ENCODE peak calls at places on chromosomes 5 and 9, in five cellular contexts. K is A549, D is thyroid gland, E is body of pancreas, Z is suprapubic skin. X is an unnamed sample. For H3K4me1, the result is how much of the 10 kb centered on the place peaks cover.

GRCh38 chr9:97563458-97564135 is 62.1 kb downstream of the TMOD1 start:
- DNase-seq in K (no peak), D (no peak), E (no peak), Z (no peak), X (no peak)

GRCh38 chr9:121837113-121838010 is 185.9 kb downstream of the DAB2IP start:
- DNase-seq in K (no peak), D (peak), E (no peak), Z (no peak), X (no peak)

GRCh38 chr5:143679777-143680176 is 132.2 kb upstream of the HMHB1 start:
- DNase-seq in K (no peak), D (peak), E (no peak), Z (no peak), X (no peak)

GRCh38 chr5:134948929-134949328 is 18.8 kb upstream of the CATSPER3 start:
- DNase-seq in K (no peak), D (no peak), E (no peak), Z (no peak), X (no peak)

GRCh38 chr9:123368023-123368422 is 12.0 kb downstream of the CRB2 start:
- DNase-seq in K (no peak), D (no peak), E (no peak), Z (no peak), X (no peak)

GRCh38 chr9:135471751-135472640 is 7.6 kb upstream of the PPP1R26 start:
- DNase-seq in K (no peak), D (no peak), E (no peak), Z (no peak), X (no peak)

GRCh38 chr5:54309751-54310432 is 481 bp downstream of the ARL15 start:
- DNase-seq in K (peak), D (peak), E (peak), Z (peak), X (no peak)

GRCh38 chr9:87063246-87063645 is 115.9 kb upstream of the GAS1 start:
- DNase-seq in K (no peak), D (no peak), E (no peak), Z (no peak), X (no peak)

GRCh38 chr9:134493471-134494272 is 147.9 kb upstream of the COL5A1 start:
- DNase-seq in K (no peak), D (no peak), E (no peak), Z (peak), X (no peak)

GRCh38 chr5:131163315-131164119 is 1.5 kb downstream of the HINT1 start:
- DNase-seq in K (no peak), D (no peak), E (no peak), Z (no peak), X (no peak)

GRCh38 chr5:3010301-3010952 is 258.9 kb upstream of the IRX2 start:
- DNase-seq in K (no peak), D (no peak), E (no peak), Z (peak), X (no peak)

GRCh38 chr5:152142845-152143469 is 218.3 kb upstream of the GLRA1 start:
- DNase-seq in K (peak), D (peak), E (peak), Z (no peak), X (no peak)

GRCh38 chr5:169296456-169297220 is 4.3 kb downstream of the SLIT3 start:
- DNase-seq in K (no peak), D (no peak), E (no peak), Z (no peak), X (peak)

GRCh38 chr5:114174131-114174530 is 187.7 kb upstream of the KCNN2 start:
- DNase-seq in K (no peak), D (no peak), E (no peak), Z (no peak), X (no peak)

GRCh38 chr9:35771079-35771441 is 17.0 kb upstream of the MSMP start:
- DNase-seq in K (no peak), D (no peak), E (peak), Z (no peak), X (no peak)

GRCh38 chr5:111830333-111830732 is 73.3 kb upstream of the NREP start:
- DNase-seq in K (no peak), D (no peak), E (no peak), Z (no peak), X (no peak)

GRCh38 chr5:52999357-52999949 is 10.3 kb downstream of the ITGA2 start:
- DNase-seq in K (no peak), D (no peak), E (no peak), Z (no peak), X (no peak)

GRCh38 chr5:63854076-63854475 is 108.2 kb downstream of the HTR1A start:
- DNase-seq in K (no peak), D (no peak), E (no peak), Z (no peak), X (no peak)

GRCh38 chr5:76710991-76711390 is 4.9 kb upstream of the F2R start:
- DNase-seq in K (no peak), D (no peak), E (no peak), Z (no peak), X (no peak)

DNA sequence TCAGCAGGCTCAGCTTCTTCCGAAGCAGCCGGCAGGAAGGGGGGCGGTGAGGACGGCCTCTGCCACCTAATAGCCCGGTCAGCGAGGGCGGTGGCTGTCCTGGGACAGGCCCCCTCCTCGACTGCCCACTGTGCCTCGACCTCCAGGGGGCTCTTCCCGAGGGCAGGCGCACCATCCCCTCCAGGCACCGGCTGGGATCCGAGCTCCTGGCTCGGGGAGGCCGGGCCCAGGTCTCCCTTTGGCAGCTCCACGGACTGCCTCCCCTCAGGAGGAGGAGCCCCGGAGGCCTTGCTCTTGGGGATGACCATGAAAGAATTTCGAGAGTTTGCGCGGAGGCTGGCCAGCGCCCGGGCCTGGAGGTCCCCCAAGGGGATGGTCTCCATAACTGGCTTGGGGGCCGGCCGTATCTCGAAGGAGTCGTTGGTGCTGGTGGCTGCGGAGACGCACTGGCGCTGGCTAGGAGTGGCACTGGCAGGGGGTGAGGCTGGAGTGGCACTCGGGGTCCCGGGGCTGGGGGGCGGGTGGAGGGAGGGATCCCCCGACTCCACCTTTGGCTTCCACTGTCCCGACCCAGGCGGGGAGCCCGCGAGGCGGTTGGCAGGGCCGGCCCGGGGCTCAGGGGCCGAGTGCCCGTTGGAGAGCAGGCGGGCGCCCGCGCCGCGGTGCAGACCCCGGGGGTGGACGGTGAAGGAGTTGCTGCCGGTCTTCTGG is 975 bp downstream of the TPRN start:
- DNase-seq in K (no peak), D (peak), E (no peak), Z (no peak), X (no peak)
- TF ChIP-seq CTCF in K (no peak), D (no peak), E (no peak), Z (no peak), X (no peak)

GRCh38 chr5:38556599-38557308 is at the start of gene LIFR:
- DNase-seq in K (peak), D (peak), E (peak), Z (peak), X (no peak)
- TF ChIP-seq POLR2A in K (peak), D (peak), E (peak), Z (no peak), X (peak)

GRCh38 chr9:127517620-127518019 is 66.3 kb downstream of the LRSAM1 start:
- DNase-seq in K (no peak), D (no peak), E (no peak), Z (no peak), X (no peak)
- H3K4me1 ChIP-seq in K (under half), D (under half), E (under half), Z (under half), X (under half)

DNA sequence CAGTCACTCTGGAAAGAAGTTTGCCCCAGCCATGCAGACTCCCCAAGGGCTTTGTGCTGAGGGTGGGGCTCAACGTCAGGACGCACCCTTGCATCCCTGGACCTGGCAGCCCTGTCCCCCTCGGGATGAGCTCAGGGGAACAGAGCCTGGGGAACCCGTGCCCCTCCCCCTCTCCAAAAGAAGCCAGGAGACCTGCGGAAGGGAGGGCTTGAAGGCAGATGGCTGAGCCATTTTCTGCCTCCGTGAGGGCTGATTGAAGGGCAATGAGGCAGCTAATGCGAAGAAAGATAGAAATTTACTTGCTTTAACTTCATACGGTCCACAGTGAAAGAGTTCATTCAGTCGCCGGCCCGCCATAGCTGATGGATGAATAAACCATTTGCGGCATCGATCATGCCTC is 28.8 kb downstream of the ASS1 start:
- DNase-seq in K (no peak), D (no peak), E (no peak), Z (no peak), X (no peak)
- TF ChIP-seq CTCF in K (no peak), D (no peak), E (no peak), Z (no peak), X (no peak)

DNA sequence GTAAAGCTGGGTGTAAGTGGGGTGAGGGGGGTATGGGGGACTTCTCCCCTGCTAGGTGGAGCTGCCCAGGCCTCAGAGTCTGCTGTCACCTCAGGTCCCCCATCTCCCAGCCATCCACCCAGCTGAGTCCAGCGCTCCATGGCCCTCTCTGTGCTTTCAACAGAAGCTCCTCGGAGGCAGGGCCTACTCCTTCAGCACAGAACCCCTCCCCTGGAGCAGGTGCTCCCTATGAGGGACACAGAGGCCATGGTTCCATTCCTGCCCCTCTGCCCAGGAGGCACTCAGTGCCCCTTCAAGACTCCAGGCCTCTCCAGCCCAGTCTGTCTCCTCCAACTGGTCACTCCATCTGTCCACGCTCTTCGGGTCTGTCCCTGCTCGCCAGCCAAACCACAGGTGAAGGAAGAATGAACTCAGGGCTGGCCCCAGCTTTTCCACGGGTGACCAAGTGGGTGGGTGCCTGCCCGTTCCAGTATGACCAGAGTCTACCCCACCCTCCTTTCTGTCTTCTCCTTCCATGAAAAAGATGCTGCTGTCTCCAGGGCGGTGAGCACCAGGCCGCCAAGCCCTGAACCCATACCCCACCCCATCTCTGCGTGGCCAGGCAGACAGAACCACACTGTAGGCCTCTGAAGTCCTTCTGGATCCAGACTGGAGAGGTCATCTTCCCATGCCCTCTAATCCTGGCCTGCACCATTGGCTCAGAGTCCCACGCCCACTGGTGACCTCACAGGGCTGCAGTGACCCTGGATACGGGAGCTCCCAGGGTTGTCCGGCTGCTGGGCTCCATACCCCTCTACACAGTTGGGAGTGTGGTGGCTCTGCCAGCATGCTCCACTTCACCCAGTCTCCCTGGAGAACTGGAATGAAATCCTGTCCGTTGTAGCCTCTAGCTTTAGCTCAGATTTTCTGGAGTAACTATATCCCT is 11.9 kb downstream of the GBGT1 start:
- DNase-seq in K (no peak), D (peak), E (no peak), Z (no peak), X (no peak)
- TF ChIP-seq POLR2A in K (no peak), D (no peak), E (no peak), Z (no peak), X (no peak)

GRCh38 chr9:112029921-112030444 is 133.4 kb downstream of the UGCG start:
- DNase-seq in K (peak), D (no peak), E (no peak), Z (no peak), X (no peak)

GRCh38 chr9:112033237-112034215 is 136.9 kb downstream of the UGCG start:
- DNase-seq in K (no peak), D (no peak), E (no peak), Z (no peak), X (no peak)

GRCh38 chr9:112032009-112032408 is 135.4 kb downstream of the UGCG start:
- DNase-seq in K (no peak), D (no peak), E (no peak), Z (no peak), X (no peak)

GRCh38 chr9:112032733-112033132 is 136.1 kb downstream of the UGCG start:
- DNase-seq in K (no peak), D (no peak), E (no peak), Z (no peak), X (no peak)

DNA sequence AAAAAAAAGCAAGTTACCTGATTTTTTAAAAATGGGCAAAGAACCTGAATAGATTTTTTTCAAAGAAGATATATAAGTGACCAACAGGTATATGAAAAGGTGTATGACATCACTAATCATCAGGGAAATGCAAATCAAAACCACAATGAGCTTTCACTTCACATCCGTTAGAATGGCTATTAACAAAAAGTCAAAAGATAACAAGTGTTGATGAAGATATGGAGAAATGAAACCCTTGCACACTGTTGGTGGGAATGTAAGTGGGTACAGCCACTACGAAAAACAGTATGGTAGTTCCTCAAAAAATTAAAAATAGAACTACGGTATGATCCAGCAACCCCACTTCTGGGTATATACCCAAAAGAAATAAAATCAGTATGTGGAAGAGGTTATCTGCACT is 134.8 kb downstream of the UGCG start:
- DNase-seq in K (no peak), D (no peak), E (no peak), Z (no peak), X (no peak)
- H3K4me1 ChIP-seq in K (under half), D (under half), E (under half), Z (under half), X (under half)

GRCh38 chr5:170338933-170339779 is 41.6 kb upstream of the LCP2 start:
- DNase-seq in K (no peak), D (no peak), E (no peak), Z (no peak), X (no peak)
- TF ChIP-seq CTCF in K (peak), D (no peak), E (no peak), Z (no peak), X (peak)

DNA sequence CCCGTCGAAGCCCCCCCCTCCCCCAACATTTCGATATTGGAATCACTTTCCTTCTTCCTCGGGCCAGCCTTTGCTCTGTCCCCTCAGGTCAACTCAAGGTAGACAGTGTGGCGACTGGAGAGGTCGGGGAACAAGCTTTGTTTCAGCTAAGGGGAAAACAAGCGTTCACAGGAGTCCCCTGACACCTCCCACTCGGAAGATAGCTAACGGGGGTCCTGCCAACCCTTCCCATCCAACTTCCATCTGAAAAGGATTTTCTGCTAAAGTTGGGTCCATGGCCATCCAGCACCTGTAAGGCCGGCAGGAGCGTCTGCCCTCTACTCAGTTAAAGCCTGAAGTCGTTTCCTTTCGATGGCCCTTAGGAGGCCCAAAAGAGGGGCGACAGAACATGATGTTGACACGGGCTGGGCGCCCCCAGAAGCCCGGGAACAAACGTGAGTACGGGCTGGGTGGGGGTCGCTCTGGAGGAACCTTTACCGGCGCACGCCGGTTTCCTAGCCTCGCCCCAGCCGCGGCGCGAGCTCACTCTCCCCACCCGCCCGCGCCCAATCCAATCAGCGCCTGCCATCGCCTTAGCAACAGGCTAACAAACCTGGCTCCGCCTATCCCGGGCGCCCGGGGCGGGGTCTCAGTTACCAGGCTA is 2.5 kb downstream of the ARRDC3 start:
- DNase-seq in K (peak), D (peak), E (peak), Z (peak), X (peak)
- TF ChIP-seq POLR2A in K (no peak), D (no peak), E (peak), Z (no peak), X (peak)